ENCODE peak calls at places on chromosome 12, in five cellular contexts. Y is NCI-H2081; C is Kasumi-1; I is NCI-H1105; N is activated CD4-positive, alpha-beta T cell treated with anti-CD3 and anti-CD28 coated beads, Interleukin-2, amount 50 U/mL, for 1 hour. T is an unnamed sample.

GRCh38 chr12:95646781-95647184 is 95.5 kb upstream of the USP44 start:
- DNase-seq in Y (no peak), N (no peak), I (no peak), C (no peak), T (no peak)

GRCh38 chr12:95358111-95359083 is 115.6 kb upstream of the METAP2 start:
- DNase-seq in N (no peak), C (no peak), Y (no peak), I (peak), T (peak)

GRCh38 chr12:53973093-53974042 is at the start of gene HOXC11:
- DNase-seq in I (no peak), C (no peak), Y (no peak), N (no peak), T (no peak)

GRCh38 chr12:132279184-132279889 is 50.1 kb downstream of the GALNT9 start:
- DNase-seq in N (no peak), C (no peak), I (no peak), Y (no peak), T (no peak)

GRCh38 chr12:70659077-70659606 is 21.9 kb upstream of the PTPRB start:
- DNase-seq in C (no peak), I (no peak), Y (no peak), N (no peak), T (no peak)

GRCh38 chr12:28130625-28131598 is 59.3 kb upstream of the CCDC91 start:
- DNase-seq in N (no peak), Y (no peak), I (no peak), C (peak), T (no peak)

GRCh38 chr12:12562016-12562483 is 613 bp downstream of the DUSP16 start:
- DNase-seq in I (peak), C (no peak), N (peak), Y (peak), T (no peak)

GRCh38 chr12:55797068-55797467 is 20.5 kb downstream of the SARNP start:
- DNase-seq in N (no peak), Y (peak), I (no peak), C (peak), T (no peak)

GRCh38 chr12:34406228-34406995 is 384.1 kb downstream of the ALG10 start:
- DNase-seq in C (no peak), Y (no peak), N (no peak), I (no peak), T (no peak)

GRCh38 chr12:50923361-50924130 is 28.8 kb upstream of the HIGD1C start:
- DNase-seq in Y (peak), N (no peak), C (peak), I (no peak), T (no peak)

GRCh38 chr12:132275110-132275531 is 54.3 kb downstream of the GALNT9 start:
- DNase-seq in N (no peak), I (peak), C (no peak), Y (peak), T (no peak)

GRCh38 chr12:78933014-78933413 is 68.4 kb downstream of the SYT1 start:
- DNase-seq in N (no peak), C (no peak), I (no peak), Y (no peak), T (no peak)

GRCh38 chr12:34347367-34347766 is 325.1 kb downstream of the ALG10 start:
- DNase-seq in C (no peak), N (no peak), I (peak), Y (no peak), T (no peak)

GRCh38 chr12:121803861-121804416 is at the start of gene SETD1B:
- DNase-seq in C (peak), N (peak), Y (peak), I (no peak), T (no peak)

GRCh38 chr12:103997277-103997900 is 31.7 kb downstream of the TDG start:
- DNase-seq in I (no peak), N (no peak), C (no peak), Y (no peak), T (no peak)

GRCh38 chr12:74043343-74043742 is 494.3 kb upstream of the ATXN7L3B start:
- DNase-seq in C (no peak), Y (no peak), N (no peak), I (no peak), T (no peak)

GRCh38 chr12:98721204-98721702 is 76.2 kb downstream of the APAF1 start:
- DNase-seq in C (peak), I (no peak), Y (no peak), N (no peak), T (no peak)

GRCh38 chr12:15151141-15152091 is 69.8 kb downstream of the RERG start:
- DNase-seq in N (no peak), Y (peak), C (peak), I (peak), T (no peak)

GRCh38 chr12:53498235-53498630 is 1.0 kb downstream of the MAP3K12 start:
- DNase-seq in N (no peak), Y (no peak), C (no peak), I (no peak), T (no peak)

GRCh38 chr12:50151047-50151687 is 16.0 kb downstream of the CERS5 start:
- DNase-seq in C (no peak), Y (no peak), I (no peak), N (no peak), T (no peak)

GRCh38 chr12:123573870-123574269 is 10.5 kb upstream of the TMED2 start:
- DNase-seq in N (no peak), I (no peak), C (no peak), Y (no peak), T (no peak)

GRCh38 chr12:31959701-31960391 is 631 bp downstream of the RESF1 start:
- DNase-seq in Y (peak), C (peak), N (peak), I (peak), T (peak)

GRCh38 chr12:114697741-114698565 is 14.0 kb upstream of the TBX3 start:
- DNase-seq in I (no peak), Y (no peak), C (no peak), N (no peak), T (no peak)

GRCh38 chr12:52522346-52523011 is 2.3 kb upstream of the KRT5 start:
- DNase-seq in Y (peak), I (no peak), N (no peak), C (no peak), T (no peak)

GRCh38 chr12:124788936-124789555 is 74.6 kb downstream of the SCARB1 start:
- DNase-seq in I (no peak), C (no peak), Y (no peak), N (no peak), T (no peak)

T was measured in DMS79.